ENCODE peak calls at places on chromosomes 5 and 9, in four cellular contexts. P, G, L and M are unnamed samples.

GRCh38 chr9:121454972-121455371 is 44.7 kb downstream of the GGTA1 start:
- DNase-seq in P (no peak), G (no peak), L (no peak), M (no peak)

GRCh38 chr5:139745121-139745799 is 50.3 kb upstream of the PSD2 start:
- DNase-seq in P (no peak), G (peak; percentile 76), L (peak; percentile 29), M (no peak)

GRCh38 chr5:78879541-78879940 is 105.6 kb downstream of the ARSB start:
- DNase-seq in P (no peak), G (no peak), L (no peak), M (no peak)

GRCh38 chr5:154087260-154087659 is 48.5 kb downstream of the MFAP3 start:
- DNase-seq in P (no peak), G (no peak), L (no peak), M (no peak)

GRCh38 chr9:121206516-121207370 is 5.1 kb upstream of the RAB14 start:
- DNase-seq in P (no peak), G (no peak), L (no peak), M (no peak)

GRCh38 chr5:75656311-75657003 is 45.2 kb downstream of the ANKDD1B start:
- DNase-seq in P (no peak), G (no peak), L (no peak), M (no peak)

GRCh38 chr5:113202904-113203716 is 226.5 kb downstream of the DCP2 start:
- DNase-seq in P (peak; percentile 81), G (peak; percentile 63), L (peak; percentile 66), M (no peak)

GRCh38 chr5:126744842-126745241 is 32.1 kb upstream of the LMNB1 start:
- DNase-seq in P (no peak), G (no peak), L (no peak), M (no peak)

GRCh38 chr9:87256973-87257372 is 240.7 kb upstream of the DAPK1 start:
- DNase-seq in P (no peak), G (no peak), L (no peak), M (no peak)

GRCh38 chr5:75498208-75498777 is 13.1 kb downstream of the CERT1 start:
- DNase-seq in P (no peak), G (no peak), L (no peak), M (no peak)

GRCh38 chr9:125428060-125428481 is 166.4 kb downstream of the GAPVD1 start:
- DNase-seq in P (no peak), G (peak; percentile 90), L (peak; percentile 28), M (peak; percentile 4)

GRCh38 chr9:115157245-115157674 is 39.3 kb upstream of the TNC start:
- DNase-seq in P (no peak), G (no peak), L (peak; percentile 49), M (no peak)

GRCh38 chr9:121556580-121556979 is 56.9 kb upstream of the GGTA1 start:
- DNase-seq in P (no peak), G (no peak), L (no peak), M (no peak)

GRCh38 chr5:144198386-144198785 is 27.7 kb downstream of the KCTD16 start:
- DNase-seq in P (no peak), G (no peak), L (no peak), M (peak; percentile 60)

GRCh38 chr9:75892168-75892901 is 1.9 kb downstream of the PCSK5 start:
- DNase-seq in P (no peak), G (no peak), L (no peak), M (no peak)

GRCh38 chr5:169173372-169173771 is 127.6 kb downstream of the SLIT3 start:
- DNase-seq in P (no peak), G (no peak), L (no peak), M (no peak)

GRCh38 chr9:86854898-86855523 is 92.3 kb downstream of the GAS1 start:
- DNase-seq in P (peak; percentile 58), G (no peak), L (no peak), M (no peak)

GRCh38 chr5:89983206-89983605 is 426.4 kb downstream of the CETN3 start:
- DNase-seq in P (no peak), G (no peak), L (no peak), M (no peak)

GRCh38 chr9:38362912-38363588 is 29.5 kb upstream of the ALDH1B1 start:
- DNase-seq in P (peak; percentile 49), G (peak; percentile 32), L (peak; percentile 63), M (peak; percentile 36)

GRCh38 chr5:149680810-149681221 is 49.3 kb upstream of the PPARGC1B start:
- DNase-seq in P (no peak), G (no peak), L (no peak), M (no peak)
- TF ChIP-seq SIN3A in P (no peak), G (no peak), L (no peak), M (no peak)

GRCh38 chr5:14105717-14106435 is 37.3 kb upstream of the TRIO start:
- DNase-seq in P (peak; percentile 22), G (no peak), L (peak; percentile 67), M (peak; percentile 96)
- TF ChIP-seq TCF7L2 in P (no peak), G (no peak), L (no peak), M (peak; percentile 10)

DNA sequence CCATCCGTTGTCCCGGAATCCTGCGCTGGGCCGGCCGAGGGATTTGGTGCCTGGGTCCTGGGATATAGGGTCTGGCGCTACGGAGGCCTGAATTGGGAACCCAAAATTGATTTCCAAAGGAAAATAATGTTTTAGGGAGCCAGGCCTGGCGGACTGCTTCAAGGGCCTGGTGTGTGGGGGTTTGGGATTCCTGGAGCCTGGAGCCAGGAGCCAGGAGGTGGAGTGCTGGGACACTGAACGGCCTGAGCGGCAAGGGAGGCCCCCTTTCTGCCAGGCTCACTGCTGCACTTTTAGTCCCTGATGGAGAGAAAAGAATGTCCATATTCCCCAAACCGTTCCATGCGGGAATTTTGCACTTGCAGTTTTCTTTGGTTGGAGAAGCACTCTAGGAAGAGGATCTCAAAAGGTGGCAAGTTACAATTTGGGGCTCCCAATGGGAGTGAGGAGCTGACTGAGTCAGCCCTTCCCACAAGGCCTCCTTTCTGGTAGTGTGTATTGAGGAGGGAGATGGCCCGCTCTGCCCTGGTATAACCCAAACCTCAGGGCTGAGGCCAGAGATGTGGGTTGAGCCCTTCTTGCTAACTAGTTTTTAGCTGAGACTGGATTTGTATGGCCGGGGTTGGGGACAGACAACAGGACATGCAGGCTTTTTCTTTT is 2.2 kb downstream of the LMX1B start:
- DNase-seq in P (no peak), G (no peak), L (no peak), M (no peak)
- TF ChIP-seq SIN3A in P (no peak), G (no peak), L (no peak), M (no peak)

DNA sequence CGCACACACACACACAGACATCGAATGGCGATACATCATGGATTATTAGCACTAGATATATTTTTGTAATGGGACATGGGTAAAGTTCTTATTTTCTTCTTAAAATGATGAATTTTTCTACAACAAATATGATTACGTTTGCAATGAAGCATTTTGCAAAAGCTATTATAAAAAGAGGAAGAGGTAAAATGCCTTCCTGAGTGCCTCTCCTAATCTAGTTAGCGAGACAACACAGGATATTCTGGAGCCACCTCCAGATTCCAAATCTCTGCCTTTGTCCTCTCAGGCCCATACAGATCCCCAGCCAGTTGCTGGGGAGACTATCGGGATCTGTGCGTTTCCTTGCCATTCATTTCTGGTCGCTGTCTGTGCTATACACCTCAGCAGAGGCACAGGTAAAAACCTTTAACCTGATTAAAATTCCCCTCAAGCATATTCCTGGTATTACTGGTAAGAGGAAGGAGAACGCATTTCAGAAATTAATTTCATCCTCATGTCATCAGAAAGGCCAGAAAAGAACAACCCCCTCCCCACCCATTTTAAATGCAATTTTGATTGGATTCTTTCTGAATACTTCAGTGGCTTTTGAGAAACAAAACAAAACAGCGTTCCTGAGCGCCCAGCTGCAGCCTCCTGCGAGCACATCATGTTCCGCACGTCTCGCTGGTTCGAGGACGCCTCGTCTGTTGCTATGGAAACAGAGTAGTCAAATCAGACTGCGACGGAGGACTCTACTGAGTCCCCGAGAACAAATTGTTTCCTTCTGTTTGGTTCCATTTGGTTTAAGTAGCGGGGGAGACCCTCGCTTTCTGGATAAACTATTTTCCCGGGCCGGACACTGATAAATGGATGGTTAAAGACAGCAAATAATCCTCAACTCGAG is 69.3 kb downstream of the SLC28A3 start:
- DNase-seq in P (no peak), G (no peak), L (no peak), M (no peak)
- TF ChIP-seq TCF7L2 in P (no peak), G (no peak), L (no peak), M (no peak)